ENCODE peak calls at places on chromosome 17, in seven cellular contexts. R is NCI-H524; U is ELF-1; T is activated T-cell treated with anti-CD3 and anti-CD28 coated beads, Interleukin-2, amount 50 U/mL, for 4 hours; Z is MCF 10A; O is AG09319; P is mucosa of gallbladder. L is an unnamed sample.

GRCh38 chr17:78820841-78821240 is 19.8 kb downstream of the USP36 start:
- DNase-seq in R (no peak), U (no peak), T (no peak), Z (no peak), O (no peak), P (no peak), L (no peak)

GRCh38 chr17:31428111-31428510 is 36.6 kb downstream of the RAB11FIP4 start:
- DNase-seq in R (no peak), U (no peak), T (no peak), Z (no peak), O (no peak), P (no peak), L (no peak)

GRCh38 chr17:45006927-45007461 is 38.9 kb upstream of the C1QL1 start:
- DNase-seq in R (peak), U (peak), T (no peak), Z (peak), O (no peak), P (no peak), L (no peak)

GRCh38 chr17:4480929-4481898 is 17.5 kb upstream of the SPNS2 start:
- DNase-seq in R (peak), U (no peak), T (no peak), Z (no peak), O (no peak), P (peak), L (peak)

GRCh38 chr17:64781013-64781392 is 118.9 kb upstream of the SMURF2 start:
- DNase-seq in R (no peak), U (peak), T (no peak), Z (no peak), O (no peak), P (no peak), L (peak)

GRCh38 chr17:48100591-48101011 is 677 bp downstream of the CBX1 start:
- DNase-seq in R (peak), U (peak), T (no peak), Z (peak), O (no peak), P (peak), L (peak)

GRCh38 chr17:10119203-10120112 is 78.9 kb downstream of the GAS7 start:
- DNase-seq in R (no peak), U (peak), T (no peak), Z (peak), O (no peak), P (peak), L (peak)

GRCh38 chr17:57555636-57556175 is 189.4 kb downstream of the CCDC182 start:
- DNase-seq in R (no peak), U (no peak), T (no peak), Z (no peak), O (no peak), P (no peak), L (no peak)

GRCh38 chr17:4533522-4534502 is 21.4 kb downstream of the MYBBP1A start:
- DNase-seq in R (no peak), U (peak), T (no peak), Z (peak), O (no peak), P (peak), L (no peak)

GRCh38 chr17:46143827-46144236 is 49.4 kb downstream of the KANSL1 start:
- DNase-seq in R (no peak), U (no peak), T (no peak), Z (no peak), O (no peak), P (no peak), L (no peak)

GRCh38 chr17:5254903-5255521 is 20.4 kb upstream of the SCIMP start:
- DNase-seq in R (no peak), U (peak), T (no peak), Z (no peak), O (no peak), P (no peak), L (no peak)

GRCh38 chr17:4438162-4438944 is 4.6 kb downstream of the SPNS3 start:
- DNase-seq in R (no peak), U (no peak), T (no peak), Z (no peak), O (no peak), P (no peak), L (no peak)

GRCh38 chr17:64461788-64462187 is 12.9 kb downstream of the MILR1 start:
- DNase-seq in R (no peak), U (no peak), T (no peak), Z (no peak), O (no peak), P (no peak), L (no peak)

GRCh38 chr17:43754947-43755346 is 3.6 kb downstream of the SOST start:
- DNase-seq in R (no peak), U (no peak), T (no peak), Z (no peak), O (no peak), P (no peak), L (no peak)

GRCh38 chr17:72997559-72997958 is 94.9 kb downstream of the SLC39A11 start:
- DNase-seq in R (no peak), U (no peak), T (no peak), Z (no peak), O (no peak), P (no peak), L (no peak)

GRCh38 chr17:73991260-73991659 is 212.2 kb upstream of the RPL38 start:
- DNase-seq in R (no peak), U (peak), T (no peak), Z (no peak), O (no peak), P (no peak), L (no peak)

GRCh38 chr17:44269795-44270320 is 1.9 kb upstream of the SLC4A1 start:
- DNase-seq in R (peak), U (no peak), T (no peak), Z (no peak), O (no peak), P (no peak), L (no peak)

GRCh38 chr17:21213491-21214014 is 408 bp downstream of the TMEM11 start:
- DNase-seq in R (no peak), U (no peak), T (peak), Z (no peak), O (no peak), P (peak), L (peak)

GRCh38 chr17:76725580-76726230 is 701 bp downstream of the JMJD6 start:
- DNase-seq in R (peak), U (no peak), T (peak), Z (no peak), O (no peak), P (peak), L (peak)

GRCh38 chr17:44741316-44741715 is 17.5 kb upstream of the ADAM11 start:
- DNase-seq in R (no peak), U (no peak), T (no peak), Z (no peak), O (no peak), P (no peak), L (no peak)

GRCh38 chr17:42286411-42287295 is 1.6 kb upstream of the STAT5A start:
- DNase-seq in R (no peak), U (no peak), T (peak), Z (no peak), O (no peak), P (no peak), L (peak)

GRCh38 chr17:75571197-75571884 is 16.3 kb upstream of the MYO15B start:
- DNase-seq in R (no peak), U (no peak), T (no peak), Z (no peak), O (no peak), P (no peak), L (no peak)

GRCh38 chr17:79022507-79022991 is 1.4 kb upstream of the C1QTNF1 start:
- DNase-seq in R (no peak), U (no peak), T (no peak), Z (no peak), O (no peak), P (peak), L (peak)

GRCh38 chr17:19448341-19449268 is 37.6 kb downstream of the RNF112 start:
- DNase-seq in R (no peak), U (peak), T (no peak), Z (peak), O (peak), P (peak), L (no peak)